ENCODE peak calls at places on chromosome 14, in nine cellular contexts. One of them, this sample, is unnamed.

GRCh38 chr14:34782031-34782430 is 67.6 kb upstream of the CFL2 start:
- DNase-seq in fibroblast of lung: no peak
- DNase-seq in left ventricle myocardium inferior: no peak
- DNase-seq in adrenal gland: no peak
- DNase-seq in PC-9: no peak
- DNase-seq in Panc1: no peak
- DNase-seq in stomach: no peak
- DNase-seq in substantia nigra: no peak
- DNase-seq in ovary: no peak
- DNase-seq in this sample: no peak

GRCh38 chr14:54225457-54225856 is 171.3 kb upstream of the CDKN3 start:
- DNase-seq in fibroblast of lung: no peak
- DNase-seq in left ventricle myocardium inferior: no peak
- DNase-seq in adrenal gland: no peak
- DNase-seq in PC-9: no peak
- DNase-seq in Panc1: no peak
- DNase-seq in stomach: peak; percentile 76
- DNase-seq in substantia nigra: no peak
- DNase-seq in ovary: no peak
- DNase-seq in this sample: no peak

GRCh38 chr14:74620497-74620921 is 8.5 kb upstream of the LTBP2 start:
- DNase-seq in fibroblast of lung: peak; percentile 100
- DNase-seq in left ventricle myocardium inferior: no peak
- DNase-seq in adrenal gland: no peak
- DNase-seq in PC-9: peak; percentile 100
- DNase-seq in Panc1: no peak
- DNase-seq in stomach: no peak
- DNase-seq in substantia nigra: no peak
- DNase-seq in ovary: no peak
- DNase-seq in this sample: no peak

GRCh38 chr14:84749191-84749945 is 780.6 kb upstream of the FLRT2 start:
- DNase-seq in fibroblast of lung: no peak
- DNase-seq in left ventricle myocardium inferior: no peak
- DNase-seq in adrenal gland: no peak
- DNase-seq in PC-9: no peak
- DNase-seq in Panc1: no peak
- DNase-seq in stomach: no peak
- DNase-seq in substantia nigra: no peak
- DNase-seq in ovary: no peak
- DNase-seq in this sample: no peak

GRCh38 chr14:93007225-93007997 is 84.5 kb downstream of the CHGA start:
- DNase-seq in fibroblast of lung: peak; percentile 85
- DNase-seq in left ventricle myocardium inferior: no peak
- DNase-seq in adrenal gland: peak; percentile 93
- DNase-seq in PC-9: peak; percentile 50
- DNase-seq in Panc1: no peak
- DNase-seq in stomach: peak; percentile 46
- DNase-seq in substantia nigra: peak; percentile 65
- DNase-seq in ovary: no peak
- DNase-seq in this sample: no peak

GRCh38 chr14:61444215-61444768 is 122.9 kb downstream of the PRKCH start:
- DNase-seq in fibroblast of lung: no peak
- DNase-seq in left ventricle myocardium inferior: no peak
- DNase-seq in adrenal gland: no peak
- DNase-seq in PC-9: no peak
- DNase-seq in Panc1: no peak
- DNase-seq in stomach: no peak
- DNase-seq in substantia nigra: no peak
- DNase-seq in ovary: no peak
- DNase-seq in this sample: no peak

GRCh38 chr14:102034301-102034700 is 52.5 kb downstream of the HSP90AA1 start:
- DNase-seq in fibroblast of lung: no peak
- DNase-seq in left ventricle myocardium inferior: no peak
- DNase-seq in adrenal gland: no peak
- DNase-seq in PC-9: peak; percentile 99
- DNase-seq in Panc1: no peak
- DNase-seq in stomach: no peak
- DNase-seq in substantia nigra: no peak
- DNase-seq in ovary: no peak
- DNase-seq in this sample: no peak

GRCh38 chr14:31420013-31420318 is 384 bp downstream of the HEATR5A start:
- DNase-seq in fibroblast of lung: no peak
- DNase-seq in left ventricle myocardium inferior: peak; percentile 63
- DNase-seq in adrenal gland: peak; percentile 77
- DNase-seq in PC-9: peak; percentile 65
- DNase-seq in Panc1: no peak
- DNase-seq in stomach: peak; percentile 84
- DNase-seq in substantia nigra: peak; percentile 32
- DNase-seq in ovary: peak; percentile 48
- DNase-seq in this sample: peak; percentile 57

GRCh38 chr14:20356422-20356821 is 13.0 kb downstream of the PARP2 start:
- DNase-seq in fibroblast of lung: peak; percentile 13
- DNase-seq in left ventricle myocardium inferior: no peak
- DNase-seq in adrenal gland: no peak
- DNase-seq in PC-9: no peak
- DNase-seq in Panc1: no peak
- DNase-seq in stomach: no peak
- DNase-seq in substantia nigra: no peak
- DNase-seq in ovary: no peak
- DNase-seq in this sample: no peak

GRCh38 chr14:50985124-50985815 is 41.0 kb upstream of the PYGL start:
- DNase-seq in fibroblast of lung: peak; percentile 27
- DNase-seq in left ventricle myocardium inferior: no peak
- DNase-seq in adrenal gland: no peak
- DNase-seq in PC-9: no peak
- DNase-seq in Panc1: no peak
- DNase-seq in stomach: no peak
- DNase-seq in substantia nigra: no peak
- DNase-seq in ovary: no peak
- DNase-seq in this sample: no peak
- H3K27ac ChIP-seq in fibroblast of lung: no peak overlapping the region
- H3K27ac ChIP-seq in left ventricle myocardium inferior: no peak overlapping the region
- H3K27ac ChIP-seq in adrenal gland: no peak overlapping the region
- H3K27ac ChIP-seq in PC-9: no peak overlapping the region
- H3K27ac ChIP-seq in Panc1: no peak overlapping the region
- H3K27ac ChIP-seq in stomach: no peak overlapping the region
- H3K27ac ChIP-seq in substantia nigra: peak overlapping the region; percentile 82
- H3K27ac ChIP-seq in ovary: no peak overlapping the region
- H3K27ac ChIP-seq in this sample: no peak overlapping the region

GRCh38 chr14:24426150-24426911 is 3.1 kb downstream of the CBLN3 start:
- DNase-seq in fibroblast of lung: no peak
- DNase-seq in left ventricle myocardium inferior: no peak
- DNase-seq in adrenal gland: no peak
- DNase-seq in PC-9: no peak
- DNase-seq in Panc1: no peak
- DNase-seq in stomach: no peak
- DNase-seq in substantia nigra: no peak
- DNase-seq in ovary: no peak
- DNase-seq in this sample: no peak

GRCh38 chr14:24425704-24426103 is 3.8 kb downstream of the CBLN3 start:
- DNase-seq in fibroblast of lung: peak; percentile 74
- DNase-seq in left ventricle myocardium inferior: no peak
- DNase-seq in adrenal gland: peak; percentile 54
- DNase-seq in PC-9: peak; percentile 52
- DNase-seq in Panc1: no peak
- DNase-seq in stomach: no peak
- DNase-seq in substantia nigra: no peak
- DNase-seq in ovary: no peak
- DNase-seq in this sample: no peak

GRCh38 chr14:24427537-24428508 is 1.6 kb downstream of the CBLN3 start:
- DNase-seq in fibroblast of lung: no peak
- DNase-seq in left ventricle myocardium inferior: no peak
- DNase-seq in adrenal gland: no peak
- DNase-seq in PC-9: no peak
- DNase-seq in Panc1: no peak
- DNase-seq in stomach: no peak
- DNase-seq in substantia nigra: no peak
- DNase-seq in ovary: peak; percentile 13
- DNase-seq in this sample: no peak

GRCh38 chr14:24428628-24429394 is 657 bp downstream of the CBLN3 start:
- DNase-seq in fibroblast of lung: no peak
- DNase-seq in left ventricle myocardium inferior: no peak
- DNase-seq in adrenal gland: no peak
- DNase-seq in PC-9: no peak
- DNase-seq in Panc1: no peak
- DNase-seq in stomach: peak; percentile 23
- DNase-seq in substantia nigra: no peak
- DNase-seq in ovary: peak; percentile 28
- DNase-seq in this sample: no peak

GRCh38 chr14:24426912-24427536 is 2.4 kb downstream of the CBLN3 start:
- DNase-seq in fibroblast of lung: no peak
- DNase-seq in left ventricle myocardium inferior: no peak
- DNase-seq in adrenal gland: no peak
- DNase-seq in PC-9: no peak
- DNase-seq in Panc1: no peak
- DNase-seq in stomach: peak; percentile 78
- DNase-seq in substantia nigra: no peak
- DNase-seq in ovary: no peak
- DNase-seq in this sample: no peak
- H3K27ac ChIP-seq in fibroblast of lung: no peak overlapping the region
- H3K27ac ChIP-seq in left ventricle myocardium inferior: peak overlapping the region; percentile 21
- H3K27ac ChIP-seq in adrenal gland: no peak overlapping the region
- H3K27ac ChIP-seq in PC-9: no peak overlapping the region
- H3K27ac ChIP-seq in Panc1: no peak overlapping the region
- H3K27ac ChIP-seq in stomach: peak overlapping the region; percentile 98
- H3K27ac ChIP-seq in substantia nigra: no peak overlapping the region
- H3K27ac ChIP-seq in ovary: no peak overlapping the region
- H3K27ac ChIP-seq in this sample: no peak overlapping the region

DNA sequence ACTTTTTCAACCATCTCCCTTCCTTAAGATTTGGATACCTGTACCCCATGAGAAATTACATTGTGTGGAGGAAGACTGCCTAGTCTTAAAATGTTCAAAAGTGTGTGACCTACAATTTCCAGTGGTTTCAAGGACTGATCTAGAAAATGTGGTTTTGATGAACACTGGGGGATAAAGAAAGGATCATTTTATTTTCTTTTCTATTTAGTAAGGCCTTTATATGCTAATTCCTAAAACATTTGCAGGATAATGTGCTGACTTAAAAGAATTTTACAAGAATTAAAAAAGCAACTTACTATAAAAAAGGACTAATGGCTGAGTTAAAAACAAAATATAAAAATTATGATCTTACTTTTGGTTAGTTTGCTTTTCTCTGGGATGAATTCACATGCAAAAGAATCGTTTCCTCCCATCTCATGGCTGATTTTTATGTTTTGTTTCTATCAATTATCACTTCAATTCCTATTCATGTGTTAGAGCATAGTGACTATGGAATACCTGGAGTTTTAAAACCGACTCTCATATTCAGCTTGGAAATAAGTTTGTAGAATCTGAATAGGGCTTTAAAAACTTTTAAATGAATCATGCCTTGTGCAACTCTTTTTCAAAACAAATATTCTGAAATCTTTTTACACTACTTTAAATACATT is 39.9 kb upstream of the PYGL start:
- DNase-seq in fibroblast of lung: no peak
- DNase-seq in left ventricle myocardium inferior: no peak
- DNase-seq in adrenal gland: no peak
- DNase-seq in PC-9: no peak
- DNase-seq in Panc1: no peak
- DNase-seq in stomach: no peak
- DNase-seq in substantia nigra: no peak
- DNase-seq in ovary: no peak
- DNase-seq in this sample: no peak
- H3K27ac ChIP-seq in fibroblast of lung: no peak overlapping the region
- H3K27ac ChIP-seq in left ventricle myocardium inferior: no peak overlapping the region
- H3K27ac ChIP-seq in adrenal gland: no peak overlapping the region
- H3K27ac ChIP-seq in PC-9: no peak overlapping the region
- H3K27ac ChIP-seq in Panc1: no peak overlapping the region
- H3K27ac ChIP-seq in stomach: no peak overlapping the region
- H3K27ac ChIP-seq in substantia nigra: peak overlapping the region; percentile 82
- H3K27ac ChIP-seq in ovary: no peak overlapping the region
- H3K27ac ChIP-seq in this sample: no peak overlapping the region

GRCh38 chr14:68232643-68233055 is 413.1 kb downstream of the RAD51B start:
- DNase-seq in fibroblast of lung: peak; percentile 100
- DNase-seq in left ventricle myocardium inferior: no peak
- DNase-seq in adrenal gland: peak; percentile 89
- DNase-seq in PC-9: peak; percentile 96
- DNase-seq in Panc1: peak; percentile 91
- DNase-seq in stomach: peak; percentile 58
- DNase-seq in substantia nigra: no peak
- DNase-seq in ovary: peak; percentile 68
- DNase-seq in this sample: no peak
- H3K27ac ChIP-seq in fibroblast of lung: peak overlapping the region; percentile 55
- H3K27ac ChIP-seq in left ventricle myocardium inferior: peak overlapping the region; percentile 73
- H3K27ac ChIP-seq in adrenal gland: peak overlapping the region; percentile 63
- H3K27ac ChIP-seq in PC-9: peak overlapping the region; percentile 91
- H3K27ac ChIP-seq in Panc1: peak overlapping the region; percentile 93
- H3K27ac ChIP-seq in stomach: peak overlapping the region; percentile 90
- H3K27ac ChIP-seq in substantia nigra: no peak overlapping the region
- H3K27ac ChIP-seq in ovary: no peak overlapping the region
- H3K27ac ChIP-seq in this sample: no peak overlapping the region

This sample was measured in Karpas-422.